ENCODE peak calls at places on chromosome X, in six cellular contexts. One of them, this sample, is unnamed.

GRCh38 chrX:65990702-65991101 is 49.2 kb downstream of the VSIG4 start:
- DNase-seq in fibroblast of lung: no peak
- DNase-seq in AG09319: no peak
- DNase-seq in cardiac muscle cell: no peak
- DNase-seq in natural killer cell: no peak
- DNase-seq in endothelial cell: no peak
- DNase-seq in this sample: no peak

GRCh38 chrX:72145181-72145580 is 13.5 kb upstream of the RTL5 start:
- DNase-seq in fibroblast of lung: no peak
- DNase-seq in AG09319: no peak
- DNase-seq in cardiac muscle cell: no peak
- DNase-seq in natural killer cell: no peak
- DNase-seq in endothelial cell: no peak
- DNase-seq in this sample: no peak

GRCh38 chrX:20802036-20802435 is 535.3 kb upstream of the RPS6KA3 start:
- DNase-seq in fibroblast of lung: no peak
- DNase-seq in AG09319: no peak
- DNase-seq in cardiac muscle cell: no peak
- DNase-seq in natural killer cell: no peak
- DNase-seq in endothelial cell: no peak
- DNase-seq in this sample: no peak

GRCh38 chrX:136659174-136659573 is 11.2 kb downstream of the CD40LG start:
- DNase-seq in fibroblast of lung: no peak
- DNase-seq in AG09319: no peak
- DNase-seq in cardiac muscle cell: no peak
- DNase-seq in natural killer cell: no peak
- DNase-seq in endothelial cell: no peak
- DNase-seq in this sample: no peak

GRCh38 chrX:130280901-130281300 is 12.2 kb upstream of the ZNF280C start:
- DNase-seq in fibroblast of lung: no peak
- DNase-seq in AG09319: no peak
- DNase-seq in cardiac muscle cell: no peak
- DNase-seq in natural killer cell: no peak
- DNase-seq in endothelial cell: no peak
- DNase-seq in this sample: no peak

GRCh38 chrX:18353931-18354368 is 538 bp downstream of the SCML2 start:
- DNase-seq in fibroblast of lung: no peak
- DNase-seq in AG09319: no peak
- DNase-seq in cardiac muscle cell: no peak
- DNase-seq in natural killer cell: no peak
- DNase-seq in endothelial cell: peak; percentile 47
- DNase-seq in this sample: peak; percentile 37

GRCh38 chrX:24426340-24426913 is 38.7 kb upstream of the PDK3 start:
- DNase-seq in fibroblast of lung: peak; percentile 12
- DNase-seq in AG09319: no peak
- DNase-seq in cardiac muscle cell: peak; percentile 29
- DNase-seq in natural killer cell: no peak
- DNase-seq in endothelial cell: no peak
- DNase-seq in this sample: no peak

GRCh38 chrX:46965125-46965758 is 53.0 kb downstream of the JADE3 start:
- DNase-seq in fibroblast of lung: peak; percentile 68
- DNase-seq in AG09319: no peak
- DNase-seq in cardiac muscle cell: peak; percentile 62
- DNase-seq in natural killer cell: no peak
- DNase-seq in endothelial cell: no peak
- DNase-seq in this sample: no peak

GRCh38 chrX:65596270-65596669 is 61.7 kb upstream of the LAS1L start:
- DNase-seq in fibroblast of lung: peak; percentile 57
- DNase-seq in AG09319: no peak
- DNase-seq in cardiac muscle cell: peak; percentile 41
- DNase-seq in natural killer cell: peak; percentile 38
- DNase-seq in endothelial cell: no peak
- DNase-seq in this sample: no peak

GRCh38 chrX:8849945-8850344 is 48.8 kb upstream of the FAM9A start:
- DNase-seq in fibroblast of lung: no peak
- DNase-seq in AG09319: no peak
- DNase-seq in cardiac muscle cell: no peak
- DNase-seq in natural killer cell: no peak
- DNase-seq in endothelial cell: no peak
- DNase-seq in this sample: no peak

GRCh38 chrX:39653656-39654055 is 444.1 kb downstream of the BCOR start:
- DNase-seq in fibroblast of lung: no peak
- DNase-seq in AG09319: no peak
- DNase-seq in cardiac muscle cell: peak; percentile 27
- DNase-seq in natural killer cell: no peak
- DNase-seq in endothelial cell: no peak
- DNase-seq in this sample: no peak

GRCh38 chrX:20173856-20174255 is 32.2 kb upstream of the EIF1AX start:
- DNase-seq in fibroblast of lung: no peak
- DNase-seq in AG09319: no peak
- DNase-seq in cardiac muscle cell: no peak
- DNase-seq in natural killer cell: no peak
- DNase-seq in endothelial cell: no peak
- DNase-seq in this sample: no peak

GRCh38 chrX:10569946-10570345 is 50.4 kb downstream of the MID1 start:
- DNase-seq in fibroblast of lung: no peak
- DNase-seq in AG09319: no peak
- DNase-seq in cardiac muscle cell: peak; percentile 39
- DNase-seq in natural killer cell: no peak
- DNase-seq in endothelial cell: no peak
- DNase-seq in this sample: no peak

GRCh38 chrX:24334473-24334872 is 20.6 kb upstream of the SUPT20HL2 start:
- DNase-seq in fibroblast of lung: no peak
- DNase-seq in AG09319: no peak
- DNase-seq in cardiac muscle cell: no peak
- DNase-seq in natural killer cell: no peak
- DNase-seq in endothelial cell: no peak
- DNase-seq in this sample: no peak

GRCh38 chrX:53442322-53442631 is 8.1 kb upstream of the HSD17B10 start:
- DNase-seq in fibroblast of lung: no peak
- DNase-seq in AG09319: no peak
- DNase-seq in cardiac muscle cell: no peak
- DNase-seq in natural killer cell: no peak
- DNase-seq in endothelial cell: no peak
- DNase-seq in this sample: no peak

GRCh38 chrX:25001808-25002657 is 13.7 kb downstream of the ARX start:
- DNase-seq in fibroblast of lung: no peak
- DNase-seq in AG09319: no peak
- DNase-seq in cardiac muscle cell: no peak
- DNase-seq in natural killer cell: no peak
- DNase-seq in endothelial cell: no peak
- DNase-seq in this sample: no peak

GRCh38 chrX:80335062-80335830 is 85.0 kb upstream of the TENT5D start:
- DNase-seq in fibroblast of lung: no peak
- DNase-seq in AG09319: no peak
- DNase-seq in cardiac muscle cell: peak; percentile 24
- DNase-seq in natural killer cell: no peak
- DNase-seq in endothelial cell: peak; percentile 70
- DNase-seq in this sample: no peak

GRCh38 chrX:136865270-136866168 is 15.0 kb downstream of the RBMX start:
- DNase-seq in fibroblast of lung: no peak
- DNase-seq in AG09319: no peak
- DNase-seq in cardiac muscle cell: no peak
- DNase-seq in natural killer cell: no peak
- DNase-seq in endothelial cell: no peak
- DNase-seq in this sample: no peak

GRCh38 chrX:129091097-129091496 is 432.2 kb downstream of the SMARCA1 start:
- DNase-seq in fibroblast of lung: no peak
- DNase-seq in AG09319: no peak
- DNase-seq in cardiac muscle cell: no peak
- DNase-seq in natural killer cell: no peak
- DNase-seq in endothelial cell: no peak
- DNase-seq in this sample: no peak

GRCh38 chrX:16797358-16797757 is 11.1 kb downstream of the TXLNG start:
- DNase-seq in fibroblast of lung: peak; percentile 62
- DNase-seq in AG09319: no peak
- DNase-seq in cardiac muscle cell: peak; percentile 31
- DNase-seq in natural killer cell: no peak
- DNase-seq in endothelial cell: no peak
- DNase-seq in this sample: no peak

GRCh38 chrX:111167334-111167733 is 71.3 kb downstream of the PAK3 start:
- DNase-seq in fibroblast of lung: no peak
- DNase-seq in AG09319: no peak
- DNase-seq in cardiac muscle cell: no peak
- DNase-seq in natural killer cell: no peak
- DNase-seq in endothelial cell: no peak
- DNase-seq in this sample: no peak

GRCh38 chrX:111169141-111169540 is 73.2 kb downstream of the PAK3 start:
- DNase-seq in fibroblast of lung: no peak
- DNase-seq in AG09319: no peak
- DNase-seq in cardiac muscle cell: no peak
- DNase-seq in natural killer cell: no peak
- DNase-seq in endothelial cell: no peak
- DNase-seq in this sample: no peak

GRCh38 chrX:111165902-111166301 is 69.9 kb downstream of the PAK3 start:
- DNase-seq in fibroblast of lung: no peak
- DNase-seq in AG09319: no peak
- DNase-seq in cardiac muscle cell: no peak
- DNase-seq in natural killer cell: no peak
- DNase-seq in endothelial cell: no peak
- DNase-seq in this sample: no peak

GRCh38 chrX:111168314-111168713 is 72.3 kb downstream of the PAK3 start:
- DNase-seq in fibroblast of lung: peak; percentile 0
- DNase-seq in AG09319: no peak
- DNase-seq in cardiac muscle cell: peak; percentile 11
- DNase-seq in natural killer cell: no peak
- DNase-seq in endothelial cell: peak; percentile 7
- DNase-seq in this sample: no peak

DNA sequence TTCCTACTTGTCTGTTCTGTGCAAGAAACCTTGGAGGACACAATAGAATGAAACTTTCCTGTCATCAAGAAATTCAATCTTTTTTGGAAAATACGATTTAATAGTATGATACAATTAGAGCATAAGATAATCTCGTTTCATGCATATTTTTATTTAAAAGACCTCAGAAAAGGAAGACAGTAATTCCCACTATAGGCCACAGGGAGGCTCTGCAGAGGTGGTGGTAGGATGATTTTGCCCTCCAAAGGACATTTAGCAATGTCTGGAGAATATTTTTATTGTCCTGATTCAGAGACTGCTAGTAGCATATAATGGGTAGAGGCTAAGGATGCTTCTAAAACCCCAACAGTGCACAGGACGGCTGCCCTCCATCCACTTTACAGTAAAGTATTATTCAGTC is 68.7 kb downstream of the PAK3 start:
- DNase-seq in fibroblast of lung: no peak
- DNase-seq in AG09319: no peak
- DNase-seq in cardiac muscle cell: peak; percentile 3
- DNase-seq in natural killer cell: no peak
- DNase-seq in endothelial cell: peak; percentile 3
- DNase-seq in this sample: no peak
- TF ChIP-seq CTCF in fibroblast of lung: peak; percentile 23
- TF ChIP-seq CTCF in AG09319: peak; percentile 31
- TF ChIP-seq CTCF in cardiac muscle cell: peak; percentile 22
- TF ChIP-seq CTCF in natural killer cell: no peak
- TF ChIP-seq CTCF in endothelial cell: no peak
- TF ChIP-seq CTCF in this sample: peak; percentile 64

GRCh38 chrX:1464282-1465131 is 11.8 kb upstream of the ASMTL start:
- DNase-seq in fibroblast of lung: no peak
- DNase-seq in AG09319: no peak
- DNase-seq in cardiac muscle cell: no peak
- DNase-seq in natural killer cell: peak; percentile 52
- DNase-seq in endothelial cell: no peak
- DNase-seq in this sample: peak; percentile 4

GRCh38 chrX:1465261-1466231 is 12.8 kb upstream of the ASMTL start:
- DNase-seq in fibroblast of lung: no peak
- DNase-seq in AG09319: no peak
- DNase-seq in cardiac muscle cell: no peak
- DNase-seq in natural killer cell: peak; percentile 18
- DNase-seq in endothelial cell: no peak
- DNase-seq in this sample: peak; percentile 7

GRCh38 chrX:1466971-1467561 is 14.4 kb upstream of the ASMTL start:
- DNase-seq in fibroblast of lung: no peak
- DNase-seq in AG09319: no peak
- DNase-seq in cardiac muscle cell: no peak
- DNase-seq in natural killer cell: peak; percentile 51
- DNase-seq in endothelial cell: no peak
- DNase-seq in this sample: peak; percentile 3

GRCh38 chrX:1466232-1466661 is 13.5 kb upstream of the ASMTL start:
- DNase-seq in fibroblast of lung: no peak
- DNase-seq in AG09319: no peak
- DNase-seq in cardiac muscle cell: no peak
- DNase-seq in natural killer cell: peak; percentile 18
- DNase-seq in endothelial cell: no peak
- DNase-seq in this sample: peak; percentile 3

GRCh38 chrX:1468250-1468772 is 15.6 kb upstream of the ASMTL start:
- DNase-seq in fibroblast of lung: no peak
- DNase-seq in AG09319: peak; percentile 23
- DNase-seq in cardiac muscle cell: no peak
- DNase-seq in natural killer cell: peak; percentile 73
- DNase-seq in endothelial cell: no peak
- DNase-seq in this sample: peak; percentile 4
- TF ChIP-seq CTCF in fibroblast of lung: no peak
- TF ChIP-seq CTCF in AG09319: peak; percentile 0
- TF ChIP-seq CTCF in cardiac muscle cell: no peak
- TF ChIP-seq CTCF in natural killer cell: no peak
- TF ChIP-seq CTCF in endothelial cell: no peak
- TF ChIP-seq CTCF in this sample: no peak

GRCh38 chrX:64097891-64098290 is 107.6 kb downstream of the AMER1 start:
- DNase-seq in fibroblast of lung: no peak
- DNase-seq in AG09319: no peak
- DNase-seq in cardiac muscle cell: no peak
- DNase-seq in natural killer cell: no peak
- DNase-seq in endothelial cell: no peak
- DNase-seq in this sample: no peak

DNA sequence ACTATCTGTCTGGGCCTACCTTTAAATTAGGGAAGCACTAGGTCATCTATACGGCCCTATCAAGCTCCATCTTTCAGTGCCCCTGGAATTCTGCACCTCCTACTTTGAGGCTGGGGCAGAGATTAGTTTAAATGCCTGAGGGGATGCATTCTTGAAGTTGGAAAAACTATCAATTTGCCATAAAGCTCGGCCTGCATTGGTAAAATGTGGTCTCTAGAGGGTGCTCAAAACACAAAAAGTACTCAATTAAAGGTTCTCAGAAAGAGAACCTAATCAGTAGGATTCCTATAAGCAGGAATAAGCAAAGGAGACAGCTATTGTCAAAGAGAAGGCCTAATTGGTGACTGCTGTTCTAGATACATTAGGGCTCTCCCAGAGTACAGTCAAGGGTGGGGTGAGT is 111.7 kb downstream of the AMER1 start:
- DNase-seq in fibroblast of lung: peak; percentile 1
- DNase-seq in AG09319: no peak
- DNase-seq in cardiac muscle cell: peak; percentile 1
- DNase-seq in natural killer cell: no peak
- DNase-seq in endothelial cell: peak; percentile 3
- DNase-seq in this sample: no peak
- TF ChIP-seq CTCF in fibroblast of lung: peak; percentile 40
- TF ChIP-seq CTCF in AG09319: peak; percentile 36
- TF ChIP-seq CTCF in cardiac muscle cell: peak; percentile 23
- TF ChIP-seq CTCF in natural killer cell: no peak
- TF ChIP-seq CTCF in endothelial cell: no peak
- TF ChIP-seq CTCF in this sample: peak; percentile 47

GRCh38 chrX:3939967-3940610 is 226.6 kb upstream of the PRKX start:
- DNase-seq in fibroblast of lung: peak; percentile 4
- DNase-seq in AG09319: no peak
- DNase-seq in cardiac muscle cell: peak; percentile 11
- DNase-seq in natural killer cell: no peak
- DNase-seq in endothelial cell: no peak
- DNase-seq in this sample: no peak
- TF ChIP-seq CTCF in fibroblast of lung: peak; percentile 14
- TF ChIP-seq CTCF in AG09319: peak; percentile 40
- TF ChIP-seq CTCF in cardiac muscle cell: peak; percentile 44
- TF ChIP-seq CTCF in natural killer cell: peak; percentile 11
- TF ChIP-seq CTCF in endothelial cell: peak; percentile 44
- TF ChIP-seq CTCF in this sample: peak; percentile 74